ENCODE peak calls at places on chromosomes 11 and 22, in nine cellular contexts. One of them, this sample, is unnamed.

GRCh38 chr22:38027487-38027886 is 29.7 kb upstream of the PICK1 start:
- DNase-seq in naive thymus-derived CD8-positive, alpha-beta T cell: no peak
- DNase-seq in tibial nerve: no peak
- DNase-seq in substantia nigra: no peak
- DNase-seq in amniotic stem cell: no peak
- DNase-seq in GM03348: no peak
- DNase-seq in hypothalamus: peak; percentile 52
- DNase-seq in right atrium auricular region: no peak
- DNase-seq in activated T-cell treated with anti-CD3 and anti-CD28 coated beads, Interleukin-2, amount 50 U/mL, for 48 hours: no peak
- DNase-seq in this sample: no peak

GRCh38 chr22:20509344-20510047 is 2.1 kb downstream of the MED15 start:
- DNase-seq in GM03348: peak; percentile 91
- DNase-seq in tibial nerve: peak; percentile 31
- DNase-seq in naive thymus-derived CD8-positive, alpha-beta T cell: no peak
- DNase-seq in amniotic stem cell: peak; percentile 85
- DNase-seq in activated T-cell treated with anti-CD3 and anti-CD28 coated beads, Interleukin-2, amount 50 U/mL, for 48 hours: peak; percentile 63
- DNase-seq in substantia nigra: no peak
- DNase-seq in hypothalamus: peak; percentile 51
- DNase-seq in right atrium auricular region: peak; percentile 89
- DNase-seq in this sample: peak; percentile 76

GRCh38 chr11:1560618-1561251 is 11.3 kb downstream of the DUSP8 start:
- DNase-seq in hypothalamus: no peak
- DNase-seq in naive thymus-derived CD8-positive, alpha-beta T cell: no peak
- DNase-seq in amniotic stem cell: no peak
- DNase-seq in GM03348: no peak
- DNase-seq in substantia nigra: no peak
- DNase-seq in right atrium auricular region: no peak
- DNase-seq in activated T-cell treated with anti-CD3 and anti-CD28 coated beads, Interleukin-2, amount 50 U/mL, for 48 hours: no peak
- DNase-seq in tibial nerve: no peak
- DNase-seq in this sample: no peak

GRCh38 chr11:9493492-9493891 is 32.7 kb downstream of the ZNF143 start:
- DNase-seq in substantia nigra: no peak
- DNase-seq in right atrium auricular region: no peak
- DNase-seq in GM03348: no peak
- DNase-seq in activated T-cell treated with anti-CD3 and anti-CD28 coated beads, Interleukin-2, amount 50 U/mL, for 48 hours: no peak
- DNase-seq in tibial nerve: no peak
- DNase-seq in amniotic stem cell: no peak
- DNase-seq in naive thymus-derived CD8-positive, alpha-beta T cell: no peak
- DNase-seq in hypothalamus: no peak
- DNase-seq in this sample: no peak

GRCh38 chr11:8779107-8779506 is 96.5 kb downstream of the RPL27A start:
- DNase-seq in substantia nigra: no peak
- DNase-seq in GM03348: no peak
- DNase-seq in amniotic stem cell: no peak
- DNase-seq in right atrium auricular region: no peak
- DNase-seq in naive thymus-derived CD8-positive, alpha-beta T cell: no peak
- DNase-seq in activated T-cell treated with anti-CD3 and anti-CD28 coated beads, Interleukin-2, amount 50 U/mL, for 48 hours: no peak
- DNase-seq in tibial nerve: no peak
- DNase-seq in hypothalamus: no peak
- DNase-seq in this sample: no peak

GRCh38 chr11:17547051-17547577 is at the start of gene OTOG:
- DNase-seq in activated T-cell treated with anti-CD3 and anti-CD28 coated beads, Interleukin-2, amount 50 U/mL, for 48 hours: no peak
- DNase-seq in right atrium auricular region: no peak
- DNase-seq in amniotic stem cell: no peak
- DNase-seq in substantia nigra: no peak
- DNase-seq in tibial nerve: no peak
- DNase-seq in naive thymus-derived CD8-positive, alpha-beta T cell: no peak
- DNase-seq in hypothalamus: no peak
- DNase-seq in GM03348: no peak
- DNase-seq in this sample: no peak

GRCh38 chr11:123640677-123641494 is 13.5 kb downstream of the SCN3B start:
- DNase-seq in substantia nigra: no peak
- DNase-seq in right atrium auricular region: no peak
- DNase-seq in hypothalamus: peak; percentile 39
- DNase-seq in GM03348: peak; percentile 82
- DNase-seq in amniotic stem cell: no peak
- DNase-seq in tibial nerve: no peak
- DNase-seq in naive thymus-derived CD8-positive, alpha-beta T cell: peak; percentile 60
- DNase-seq in activated T-cell treated with anti-CD3 and anti-CD28 coated beads, Interleukin-2, amount 50 U/mL, for 48 hours: peak; percentile 76
- DNase-seq in this sample: no peak

GRCh38 chr11:95254139-95254704 is 23.2 kb upstream of the SESN3 start:
- DNase-seq in naive thymus-derived CD8-positive, alpha-beta T cell: peak; percentile 88
- DNase-seq in substantia nigra: peak; percentile 25
- DNase-seq in tibial nerve: peak; percentile 61
- DNase-seq in activated T-cell treated with anti-CD3 and anti-CD28 coated beads, Interleukin-2, amount 50 U/mL, for 48 hours: peak; percentile 79
- DNase-seq in right atrium auricular region: peak; percentile 91
- DNase-seq in GM03348: peak; percentile 87
- DNase-seq in amniotic stem cell: peak; percentile 70
- DNase-seq in hypothalamus: peak; percentile 88
- DNase-seq in this sample: peak; percentile 61

This sample was measured in AG09309.